ENCODE peak calls at places on chromosome 14, in nine cellular contexts. R is tibial artery; E is bronchial epithelial cell; A is cardiac fibroblast; X is astrocyte of the spinal cord; T is fibroblast of mammary gland; B is stimulated activated CD8-positive, alpha-beta memory T cell treated with anti-CD3 and anti-CD28 coated beads, Interleukin-7, amount 100 ng/mL, for 1 hour; S is renal cortical epithelial cell; D is stimulated activated naive CD4-positive, alpha-beta T cell treated with Interleukin-2 at 50 U/mL for 16 hours. J is an unnamed sample.

GRCh38 chr14:33509927-33510535 is 440.8 kb downstream of the EGLN3 start:
- DNase-seq in R (no peak), E (peak), A (peak), X (peak), T (peak), B (no peak), S (peak), D (no peak), J (peak)

GRCh38 chr14:95468416-95469133 is 47.9 kb downstream of the SYNE3 start:
- DNase-seq in R (no peak), E (no peak), A (no peak), X (no peak), T (no peak), B (no peak), S (no peak), D (no peak), J (peak)

GRCh38 chr14:36647827-36648753 is 13.6 kb upstream of the PAX9 start:
- DNase-seq in R (no peak), E (peak), A (peak), X (peak), T (peak), B (no peak), S (peak), D (no peak), J (peak)

GRCh38 chr14:60845523-60845922 is 111.0 kb downstream of the MNAT1 start:
- DNase-seq in R (no peak), E (no peak), A (no peak), X (no peak), T (no peak), B (no peak), S (no peak), D (no peak), J (no peak)

GRCh38 chr14:83071888-83072501 is 1538.3 kb upstream of the SEL1L start:
- DNase-seq in R (no peak), E (peak), A (peak), X (no peak), T (peak), B (no peak), S (peak), D (no peak), J (peak)

GRCh38 chr14:74875941-74876913 is at the start of gene PROX2:
- DNase-seq in R (no peak), E (no peak), A (peak), X (no peak), T (peak), B (no peak), S (no peak), D (peak), J (no peak)

GRCh38 chr14:32300146-32300545 is 29.0 kb upstream of the AKAP6 start:
- DNase-seq in R (no peak), E (no peak), A (no peak), X (no peak), T (no peak), B (no peak), S (no peak), D (no peak), J (no peak)

GRCh38 chr14:34055545-34055944 is 104.7 kb upstream of the EGLN3 start:
- DNase-seq in R (no peak), E (no peak), A (no peak), X (no peak), T (no peak), B (no peak), S (peak), D (no peak), J (peak)

GRCh38 chr14:49893309-49894213 is 679 bp downstream of the ARF6 start:
- DNase-seq in R (peak), E (no peak), A (peak), X (no peak), T (no peak), B (peak), S (no peak), D (peak), J (peak)

GRCh38 chr14:95784137-95784536 is 70.2 kb upstream of the TCL1A start:
- DNase-seq in R (no peak), E (peak), A (peak), X (peak), T (peak), B (no peak), S (peak), D (no peak), J (peak)

GRCh38 chr14:55111122-55111705 is 17.8 kb upstream of the LGALS3 start:
- DNase-seq in R (no peak), E (no peak), A (no peak), X (no peak), T (no peak), B (no peak), S (no peak), D (no peak), J (no peak)

GRCh38 chr14:100213587-100213955 is 25.4 kb upstream of the YY1 start:
- DNase-seq in R (no peak), E (no peak), A (no peak), X (no peak), T (no peak), B (no peak), S (no peak), D (no peak), J (no peak)

GRCh38 chr14:82079553-82079952 is 545.9 kb upstream of the SEL1L start:
- DNase-seq in R (no peak), E (no peak), A (no peak), X (no peak), T (no peak), B (no peak), S (no peak), D (no peak), J (no peak)

GRCh38 chr14:69154779-69155178 is 1.9 kb upstream of the DCAF5 start:
- DNase-seq in R (no peak), E (no peak), A (peak), X (no peak), T (no peak), B (no peak), S (peak), D (no peak), J (peak)

GRCh38 chr14:25134184-25134583 is 84.2 kb upstream of the STXBP6 start:
- DNase-seq in R (no peak), E (no peak), A (no peak), X (no peak), T (no peak), B (no peak), S (no peak), D (no peak), J (no peak)

GRCh38 chr14:99150236-99150635 is 121.8 kb downstream of the BCL11B start:
- DNase-seq in R (no peak), E (no peak), A (no peak), X (no peak), T (no peak), B (no peak), S (no peak), D (no peak), J (no peak)

GRCh38 chr14:81435578-81436295 is 35.6 kb upstream of the STON2 start:
- DNase-seq in R (peak), E (peak), A (peak), X (peak), T (no peak), B (no peak), S (peak), D (no peak), J (peak)

GRCh38 chr14:99595034-99595433 is 9.0 kb downstream of the CCDC85C start:
- DNase-seq in R (no peak), E (no peak), A (no peak), X (no peak), T (no peak), B (no peak), S (no peak), D (peak), J (no peak)

GRCh38 chr14:85596562-85596961 is 66.6 kb downstream of the FLRT2 start:
- DNase-seq in R (no peak), E (no peak), A (no peak), X (no peak), T (no peak), B (no peak), S (no peak), D (no peak), J (no peak)

GRCh38 chr14:55713496-55713895 is 133.5 kb downstream of the KTN1 start:
- DNase-seq in R (no peak), E (no peak), A (no peak), X (no peak), T (no peak), B (no peak), S (no peak), D (no peak), J (no peak)

GRCh38 chr14:52051861-52052260 is 17.0 kb downstream of the NID2 start:
- DNase-seq in R (no peak), E (no peak), A (peak), X (peak), T (peak), B (no peak), S (no peak), D (no peak), J (no peak)

GRCh38 chr14:89165189-89165809 is 251.7 kb downstream of the FOXN3 start:
- DNase-seq in R (no peak), E (no peak), A (peak), X (no peak), T (no peak), B (no peak), S (no peak), D (no peak), J (no peak)

GRCh38 chr14:26199599-26200370 is 398.0 kb downstream of the NOVA1 start:
- DNase-seq in R (no peak), E (no peak), A (peak), X (peak), T (peak), B (no peak), S (peak), D (no peak), J (peak)

GRCh38 chr14:75522224-75522764 is at the start of gene BATF:
- DNase-seq in R (peak), E (peak), A (peak), X (no peak), T (no peak), B (peak), S (no peak), D (peak), J (no peak)

GRCh38 chr14:103402700-103403099 is 17.5 kb downstream of the MARK3 start:
- DNase-seq in R (no peak), E (peak), A (peak), X (peak), T (peak), B (no peak), S (no peak), D (no peak), J (peak)

GRCh38 chr14:50320279-50320678 is 8.2 kb downstream of the DMAC2L start:
- DNase-seq in R (no peak), E (peak), A (peak), X (peak), T (peak), B (no peak), S (peak), D (peak), J (no peak)

GRCh38 chr14:39614292-39614923 is 182.2 kb upstream of the FBXO33 start:
- DNase-seq in R (no peak), E (no peak), A (no peak), X (no peak), T (no peak), B (no peak), S (no peak), D (no peak), J (no peak)

GRCh38 chr14:51251486-51251885 is 11.4 kb downstream of the TMX1 start:
- DNase-seq in R (no peak), E (peak), A (no peak), X (no peak), T (no peak), B (no peak), S (no peak), D (no peak), J (no peak)

GRCh38 chr14:96042218-96042930 is 3.2 kb downstream of the C14orf132 start:
- DNase-seq in R (no peak), E (no peak), A (peak), X (peak), T (peak), B (no peak), S (no peak), D (no peak), J (no peak)

GRCh38 chr14:21486640-21487087 is 9.7 kb downstream of the TOX4 start:
- DNase-seq in R (no peak), E (no peak), A (peak), X (peak), T (peak), B (no peak), S (peak), D (no peak), J (no peak)

GRCh38 chr14:76212242-76212641 is 60.5 kb downstream of the GPATCH2L start:
- DNase-seq in R (no peak), E (no peak), A (no peak), X (no peak), T (no peak), B (no peak), S (no peak), D (no peak), J (no peak)

J was measured in PC-3.